ENCODE peak calls at places on chromosome 6, in seven cellular contexts. J is endothelial cell of umbilical vein, G is transverse colon, C is sigmoid colon, U is GM12878, Y is stomach, M is K562. I is an unnamed sample.

GRCh38 chr6:129744201-129744879 is 34.4 kb upstream of the ARHGAP18 start:
- DNase-seq in J (peak; percentile 75), G (no peak), C (peak; percentile 69), U (no peak), Y (no peak), M (no peak), I (no peak)

GRCh38 chr6:150426198-150426597 is 57.4 kb downstream of the IYD start:
- DNase-seq in J (no peak), G (no peak), C (no peak), U (no peak), Y (peak; percentile 49), M (no peak), I (no peak)

GRCh38 chr6:39189915-39190544 is 39.2 kb downstream of the KCNK5 start:
- DNase-seq in J (no peak), G (peak; percentile 72), C (no peak), U (no peak), Y (peak; percentile 72), M (peak; percentile 73), I (no peak)

GRCh38 chr6:34240329-34241248 is 3.9 kb downstream of the HMGA1 start:
- DNase-seq in J (no peak), G (no peak), C (peak; percentile 56), U (no peak), Y (no peak), M (no peak), I (peak; percentile 72)

GRCh38 chr6:140779991-140780596 is 1352.6 kb upstream of the GJE1 start:
- DNase-seq in J (no peak), G (no peak), C (no peak), U (no peak), Y (peak; percentile 29), M (no peak), I (no peak)

GRCh38 chr6:28225056-28225834 is at the start of gene ZSCAN9:
- DNase-seq in J (peak; percentile 89), G (peak; percentile 86), C (peak; percentile 93), U (peak; percentile 44), Y (peak; percentile 83), M (peak; percentile 94), I (peak; percentile 93)

GRCh38 chr6:69422474-69422873 is 374.3 kb downstream of the LMBRD1 start:
- DNase-seq in J (no peak), G (no peak), C (no peak), U (no peak), Y (no peak), M (no peak), I (no peak)

GRCh38 chr6:112683926-112684325 is 336.8 kb downstream of the RFPL4B start:
- DNase-seq in J (no peak), G (no peak), C (no peak), U (no peak), Y (no peak), M (no peak), I (no peak)

GRCh38 chr6:118317581-118318563 is 230.2 kb upstream of the PLN start:
- DNase-seq in J (no peak), G (no peak), C (no peak), U (no peak), Y (no peak), M (no peak), I (no peak)

GRCh38 chr6:10391799-10392198 is 23.1 kb downstream of the TFAP2A start:
- DNase-seq in J (no peak), G (no peak), C (no peak), U (no peak), Y (no peak), M (no peak), I (no peak)

GRCh38 chr6:160919713-160920112 is 71.9 kb upstream of the MAP3K4 start:
- DNase-seq in J (no peak), G (no peak), C (no peak), U (no peak), Y (no peak), M (no peak), I (no peak)

GRCh38 chr6:48135352-48136084 is 24.5 kb upstream of the PTCHD4 start:
- DNase-seq in J (no peak), G (no peak), C (no peak), U (no peak), Y (no peak), M (no peak), I (no peak)

GRCh38 chr6:92587521-92587920 is 831.8 kb downstream of the EPHA7 start:
- DNase-seq in J (no peak), G (no peak), C (no peak), U (no peak), Y (no peak), M (no peak), I (no peak)

DNA sequence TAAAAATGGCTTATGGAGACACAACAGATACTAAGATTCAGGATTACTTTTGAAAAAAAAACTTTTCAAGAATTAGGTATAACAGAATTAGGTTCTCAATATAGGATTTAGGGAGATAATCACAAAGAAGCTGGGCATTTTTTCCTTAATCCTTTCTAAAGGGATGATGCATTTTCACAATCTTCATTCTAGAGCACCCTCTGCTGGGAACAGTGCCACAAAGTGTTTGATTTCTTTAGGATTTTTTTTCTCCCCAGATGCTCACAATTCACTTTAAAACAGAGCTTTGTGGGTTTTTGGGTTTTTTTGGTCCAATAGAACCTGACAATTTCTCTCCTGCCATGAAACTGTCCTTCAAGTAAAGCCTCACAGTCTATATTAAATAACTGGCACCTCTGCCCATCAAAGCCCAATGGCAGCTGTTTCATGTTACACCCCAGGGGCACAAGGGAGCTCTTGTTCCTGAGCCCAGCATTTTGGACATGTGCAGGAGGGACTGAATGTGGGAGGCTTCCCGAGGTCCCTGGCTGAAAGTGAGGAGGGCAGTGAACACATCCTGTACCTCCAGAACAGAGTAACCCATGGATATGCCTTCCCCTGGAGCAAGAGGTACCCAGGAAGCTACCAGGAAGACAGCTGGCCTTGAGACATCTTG is 39.7 kb downstream of the PREP start:
- DNase-seq in J (peak; percentile 30), G (no peak), C (no peak), U (no peak), Y (no peak), M (no peak), I (no peak)
- TF ChIP-seq CTCF in J (peak; percentile 29), G (no peak), C (no peak), U (no peak), Y (no peak), M (no peak), I (no peak)

DNA sequence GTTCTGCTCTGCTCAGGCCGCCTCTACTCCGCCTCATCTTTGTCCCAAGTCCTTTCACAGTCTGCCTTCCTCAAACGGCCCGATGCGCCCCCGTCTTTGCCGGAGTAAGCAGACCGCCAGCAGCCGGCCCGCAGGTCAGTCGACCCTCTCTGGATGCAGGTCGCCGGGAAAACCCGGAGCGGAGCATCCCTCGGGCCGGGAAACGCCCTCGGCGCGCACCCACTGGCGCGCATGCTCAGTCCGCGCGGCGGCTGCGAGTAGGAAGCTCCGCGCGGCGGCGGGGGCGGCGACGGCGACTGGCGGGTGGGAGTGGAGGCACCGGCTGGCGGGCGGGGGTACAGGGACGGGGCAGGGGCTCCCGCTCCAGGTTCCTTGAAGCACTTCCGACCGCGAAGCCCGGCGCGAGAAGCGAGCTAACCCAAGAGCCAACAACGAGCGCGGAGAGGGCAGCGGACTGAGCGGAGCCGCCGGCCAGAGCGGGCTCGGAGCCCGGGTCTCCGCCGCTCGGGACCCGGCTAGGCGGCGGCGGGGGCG is at the start of gene LRRC1:
- DNase-seq in J (peak; percentile 95), G (peak; percentile 95), C (peak; percentile 95), U (peak; percentile 44), Y (peak; percentile 95), M (no peak), I (peak; percentile 97)
- TF ChIP-seq POLR2AphosphoS5 in J (peak; percentile 65), G (peak; percentile 86), C (peak; percentile 80), U (no peak), Y (peak; percentile 81), M (no peak), I (peak; percentile 91)

DNA sequence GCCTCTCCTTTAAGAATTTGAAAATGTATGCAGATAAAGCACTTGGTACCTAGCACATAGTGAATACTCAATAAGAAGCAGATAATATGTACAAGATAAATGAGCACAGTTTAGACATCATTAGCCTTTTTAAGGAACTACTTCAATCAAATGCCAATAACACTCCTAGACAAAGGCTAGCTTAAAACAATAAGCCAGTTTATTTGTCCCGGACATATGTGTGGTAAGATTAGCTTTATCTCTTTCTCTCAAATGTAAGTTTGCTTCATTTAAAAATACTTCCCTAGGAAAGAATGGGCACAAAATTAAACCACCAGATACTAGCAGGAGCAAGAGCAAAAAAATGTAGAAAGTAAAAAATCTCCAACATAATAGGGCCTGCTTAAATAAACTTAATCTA is 73.8 kb downstream of the MAP3K5 start:
- DNase-seq in J (peak; percentile 61), G (no peak), C (no peak), U (no peak), Y (no peak), M (no peak), I (no peak)
- TF ChIP-seq CTCF in J (no peak), G (no peak), C (no peak), U (no peak), Y (no peak), M (no peak), I (no peak)

GRCh38 chr6:52576392-52577021 is 353 bp downstream of the TRAM2 start:
- DNase-seq in J (peak; percentile 87), G (peak; percentile 72), C (peak; percentile 86), U (peak; percentile 37), Y (peak; percentile 54), M (peak; percentile 85), I (peak; percentile 93)
- TF ChIP-seq POLR2AphosphoS5 in J (peak; percentile 64), G (peak; percentile 56), C (peak; percentile 84), U (peak; percentile 3), Y (peak; percentile 14), M (no peak), I (peak; percentile 82)

DNA sequence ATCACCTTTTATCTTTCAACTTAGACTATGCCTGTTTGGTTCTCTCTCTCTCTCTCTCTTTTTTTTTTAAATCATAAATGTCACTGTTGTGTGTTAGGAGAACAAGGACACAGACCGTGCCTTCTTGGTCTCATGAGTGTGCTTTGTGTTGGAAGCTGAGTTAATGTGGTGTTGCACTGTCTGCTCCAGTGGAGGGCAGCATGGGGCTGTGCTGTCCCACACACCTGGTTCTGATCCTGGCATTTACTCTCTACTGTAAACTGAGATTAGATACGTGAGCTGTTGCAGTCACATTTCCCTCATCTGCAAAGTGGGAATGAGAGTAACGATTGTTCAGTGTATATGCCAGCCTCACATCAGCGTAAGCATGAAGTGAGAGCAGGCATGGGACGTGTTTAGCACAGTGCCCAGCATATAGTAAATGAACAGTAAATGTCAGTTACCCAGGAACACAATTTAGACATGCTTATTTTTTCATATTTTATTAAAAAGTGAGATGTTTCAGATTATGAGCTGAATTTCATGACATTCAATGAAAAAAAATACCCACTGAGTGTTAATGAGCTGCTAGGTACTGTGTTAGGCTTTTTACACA is 161.1 kb downstream of the FARS2 start:
- DNase-seq in J (peak; percentile 40), G (peak; percentile 12), C (no peak), U (no peak), Y (peak; percentile 52), M (peak; percentile 30), I (no peak)
- TF ChIP-seq CTCF in J (peak; percentile 55), G (no peak), C (no peak), U (peak; percentile 46), Y (peak; percentile 27), M (peak; percentile 53), I (no peak)